ENCODE peak calls at places on chromosome 22, in five cellular contexts. F, Y, U, L and H are unnamed samples.
A peak's percentile ranks its signal among the peaks of the same experiment; 100 is the strongest.

GRCh38 chr22:22682807-22683667 is 38.6 kb downstream of the GGTLC2 start:
- DNase-seq in F (no peak), Y (no peak), U (peak; percentile 65), L (no peak), H (no peak)

GRCh38 chr22:32717337-32718240 is 83.9 kb upstream of the TIMP3 start:
- DNase-seq in F (peak; percentile 64), Y (no peak), U (peak; percentile 84), L (peak; percentile 26), H (no peak)

GRCh38 chr22:23603266-23603665 is 23.2 kb upstream of the IGLL1 start:
- DNase-seq in F (no peak), Y (no peak), U (no peak), L (no peak), H (no peak)

GRCh38 chr22:50733521-50734342 is 4.3 kb upstream of the ACR start:
- DNase-seq in F (no peak), Y (peak; percentile 27), U (peak; percentile 59), L (no peak), H (peak; percentile 71)

GRCh38 chr22:38226853-38227649 is 25.3 kb downstream of the MAFF start:
- DNase-seq in F (no peak), Y (no peak), U (no peak), L (no peak), H (no peak)

GRCh38 chr22:20156611-20157415 is 6.0 kb upstream of the CCDC188 start:
- DNase-seq in F (peak; percentile 79), Y (peak; percentile 79), U (peak; percentile 66), L (peak; percentile 35), H (peak; percentile 86)

GRCh38 chr22:25081409-25081824 is 118.2 kb upstream of the CRYBB3 start:
- DNase-seq in F (no peak), Y (peak; percentile 49), U (peak; percentile 4), L (no peak), H (no peak)

GRCh38 chr22:29342577-29343312 is 27.2 kb upstream of the RASL10A start:
- DNase-seq in F (no peak), Y (no peak), U (no peak), L (no peak), H (no peak)

GRCh38 chr22:21947040-21948014 is 5.3 kb downstream of the PPM1F start:
- DNase-seq in F (peak; percentile 21), Y (no peak), U (peak; percentile 71), L (no peak), H (no peak)

GRCh38 chr22:29145321-29146072 is 60.2 kb upstream of the EMID1 start:
- DNase-seq in F (no peak), Y (no peak), U (no peak), L (no peak), H (no peak)

GRCh38 chr22:23140385-23140784 is 1.4 kb downstream of the RSPH14 start:
- DNase-seq in F (no peak), Y (no peak), U (no peak), L (no peak), H (no peak)

GRCh38 chr22:38187413-38188212 is 6.0 kb upstream of the PLA2G6 start:
- DNase-seq in F (no peak), Y (no peak), U (peak; percentile 71), L (no peak), H (no peak)

GRCh38 chr22:20881231-20881630 is 22.4 kb downstream of the SNAP29 start:
- DNase-seq in F (no peak), Y (no peak), U (peak; percentile 19), L (no peak), H (no peak)

GRCh38 chr22:38758276-38758945 is 2.6 kb upstream of the SUN2 start:
- DNase-seq in F (no peak), Y (no peak), U (no peak), L (no peak), H (no peak)

GRCh38 chr22:20433686-20434241 is 3.9 kb downstream of the SCARF2 start:
- DNase-seq in F (no peak), Y (no peak), U (no peak), L (no peak), H (no peak)

GRCh38 chr22:21074092-21074715 is 28.5 kb downstream of the LRRC74B start:
- DNase-seq in F (no peak), Y (no peak), U (peak; percentile 83), L (no peak), H (no peak)

GRCh38 chr22:29385748-29386147 is 2.6 kb downstream of the AP1B1 start:
- DNase-seq in F (peak; percentile 41), Y (no peak), U (no peak), L (no peak), H (no peak)

GRCh38 chr22:32795214-32795596 is 6.3 kb upstream of the TIMP3 start:
- DNase-seq in F (no peak), Y (no peak), U (no peak), L (no peak), H (no peak)

GRCh38 chr22:31347251-31348008 is 1.3 kb upstream of the PATZ1 start:
- DNase-seq in F (peak; percentile 79), Y (peak; percentile 63), U (peak; percentile 62), L (no peak), H (no peak)

GRCh38 chr22:47276219-47276843 is 513.9 kb downstream of the TBC1D22A start:
- DNase-seq in F (peak; percentile 2), Y (no peak), U (no peak), L (no peak), H (no peak)

GRCh38 chr22:19691721-19692341 is 22.5 kb upstream of the SEPTIN5 start:
- DNase-seq in F (no peak), Y (no peak), U (peak; percentile 61), L (peak; percentile 30), H (no peak)

GRCh38 chr22:30830907-30831306 is 136.2 kb downstream of the OSBP2 start:
- DNase-seq in F (peak; percentile 30), Y (no peak), U (peak; percentile 97), L (peak; percentile 94), H (no peak)

GRCh38 chr22:46801331-46801811 is 38.9 kb downstream of the TBC1D22A start:
- DNase-seq in F (no peak), Y (peak; percentile 16), U (no peak), L (no peak), H (no peak)

GRCh38 chr22:33844273-33844672 is 76.0 kb downstream of the LARGE1 start:
- DNase-seq in F (no peak), Y (no peak), U (no peak), L (no peak), H (no peak)

GRCh38 chr22:46149493-46149997 is 781 bp upstream of the PPARA start:
- DNase-seq in F (peak; percentile 80), Y (no peak), U (no peak), L (no peak), H (peak; percentile 73)

GRCh38 chr22:29727248-29727551 is 7.4 kb downstream of the CABP7 start:
- DNase-seq in F (peak; percentile 47), Y (peak; percentile 63), U (peak; percentile 32), L (no peak), H (no peak)

GRCh38 chr22:44676441-44677298 is 25.3 kb upstream of the PRR5 start:
- DNase-seq in F (peak; percentile 18), Y (peak; percentile 94), U (peak; percentile 13), L (no peak), H (no peak)

GRCh38 chr22:31647921-31648320 is 14.1 kb downstream of the PISD start:
- DNase-seq in F (no peak), Y (no peak), U (no peak), L (no peak), H (no peak)

GRCh38 chr22:47781024-47781423 is 1018.6 kb downstream of the TBC1D22A start:
- DNase-seq in F (no peak), Y (no peak), U (no peak), L (no peak), H (peak; percentile 81)

GRCh38 chr22:17767236-17768065 is 6.8 kb downstream of the BID start:
- DNase-seq in F (no peak), Y (no peak), U (no peak), L (no peak), H (no peak)

GRCh38 chr22:17903564-17904295 is 120.6 kb downstream of the MICAL3 start:
- DNase-seq in F (peak; percentile 59), Y (no peak), U (no peak), L (no peak), H (no peak)

GRCh38 chr22:50695421-50696250 is 23.0 kb downstream of the SHANK3 start:
- DNase-seq in F (peak; percentile 12), Y (no peak), U (no peak), L (no peak), H (no peak)

GRCh38 chr22:22515890-22516289 is 4.2 kb downstream of the ZNF280A start:
- DNase-seq in F (no peak), Y (no peak), U (no peak), L (no peak), H (no peak)

GRCh38 chr22:50136431-50137047 is 34.0 kb upstream of the PANX2 start:
- DNase-seq in F (no peak), Y (no peak), U (no peak), L (no peak), H (no peak)

GRCh38 chr22:28955817-28956216 is 72.4 kb downstream of the ZNRF3 start:
- DNase-seq in F (no peak), Y (no peak), U (no peak), L (no peak), H (no peak)

GRCh38 chr22:36918730-36919129 is 5.3 kb downstream of the CSF2RB start:
- DNase-seq in F (no peak), Y (no peak), U (no peak), L (no peak), H (no peak)
- TF ChIP-seq CTCF in F (no peak), Y (no peak), U (no peak), L (no peak), H (no peak)

GRCh38 chr22:35756722-35757121 is 39.0 kb downstream of the APOL5 start:
- DNase-seq in F (no peak), Y (no peak), U (no peak), L (no peak), H (no peak)

GRCh38 chr22:35758394-35758793 is 40.7 kb downstream of the APOL5 start:
- DNase-seq in F (no peak), Y (no peak), U (no peak), L (no peak), H (no peak)

GRCh38 chr22:35766654-35767580 is 49.2 kb downstream of the APOL5 start:
- DNase-seq in F (no peak), Y (no peak), U (no peak), L (no peak), H (no peak)

GRCh38 chr22:35761037-35761436 is 43.4 kb downstream of the APOL5 start:
- DNase-seq in F (no peak), Y (no peak), U (peak; percentile 24), L (no peak), H (no peak)
- H3K27me3 ChIP-seq in F (no peaks in the 10 kb centered on the region), Y (no peaks in the 10 kb centered on the region), U (no peaks in the 10 kb centered on the region), L (no peaks in the 10 kb centered on the region), H (no peaks in the 10 kb centered on the region)

GRCh38 chr22:41301085-41302015 is at the start of gene ZC3H7B:
- DNase-seq in F (peak; percentile 84), Y (peak; percentile 83), U (peak; percentile 74), L (no peak), H (peak; percentile 87)
- TF ChIP-seq CTCF in F (peak; percentile 70), Y (peak; percentile 73), U (peak; percentile 60), L (peak; percentile 34), H (peak; percentile 58)

DNA sequence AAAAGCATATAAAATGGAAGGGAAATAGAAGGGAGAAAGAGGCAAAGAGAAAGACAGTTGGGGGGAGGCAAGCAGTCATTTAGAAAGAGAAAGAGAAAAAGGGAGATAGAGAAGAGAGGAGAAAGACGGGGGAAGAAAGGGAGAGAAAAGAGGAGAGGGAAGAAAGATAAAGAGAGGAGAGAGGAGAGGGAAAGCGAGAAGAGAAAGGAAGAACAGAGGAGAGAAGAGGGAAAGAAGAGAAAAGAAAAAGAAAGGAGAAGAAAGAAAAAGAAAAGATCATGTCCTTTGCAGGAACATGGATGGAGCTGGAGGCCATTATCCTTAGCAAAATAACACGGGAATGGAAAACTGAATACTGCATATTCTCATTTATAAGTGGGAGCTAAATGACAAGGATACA is 247.7 kb downstream of the MIAT start:
- DNase-seq in F (no peak), Y (no peak), U (no peak), L (no peak), H (no peak)
- H3K27me3 ChIP-seq in F (peaks cover 20% of the 10 kb centered on the region), Y (no peaks in the 10 kb centered on the region), U (peaks cover 58% of the 10 kb centered on the region), L (peaks cover 29% of the 10 kb centered on the region), H (peaks cover 14% of the 10 kb centered on the region)

GRCh38 chr22:27715078-27715477 is 86.5 kb downstream of the MN1 start:
- DNase-seq in F (no peak), Y (no peak), U (no peak), L (no peak), H (peak; percentile 94)
- TF ChIP-seq CTCF in F (peak; percentile 27), Y (no peak), U (peak; percentile 18), L (no peak), H (peak; percentile 65)